ENCODE peak calls at places on chromosomes 2 and 18, in eight cellular contexts. L is progenitor cell of endocrine pancreas, G is endothelial cell, S is stomach, A is fibroblast of mammary gland, F is RWPE1, T is IMR-90, V is lower lobe of right lung. B is an unnamed sample.

GRCh38 chr2:44544991-44545390 is 183.2 kb downstream of the CAMKMT start:
- DNase-seq in L (no peak), G (no peak), S (no peak), A (no peak), F (no peak), T (no peak), V (no peak), B (no peak)

GRCh38 chr2:180394305-180394704 is 387.2 kb upstream of the CWC22 start:
- DNase-seq in L (no peak), G (no peak), S (no peak), A (peak; percentile 5), F (no peak), T (no peak), V (no peak), B (no peak)

GRCh38 chr18:23302852-23303527 is 150.1 kb upstream of the RIOK3 start:
- DNase-seq in L (no peak), G (peak; percentile 10), S (no peak), A (peak; percentile 86), F (no peak), T (peak; percentile 81), V (no peak), B (no peak)

GRCh38 chr18:27860011-27860410 is 316.9 kb downstream of the CDH2 start:
- DNase-seq in L (no peak), G (no peak), S (no peak), A (no peak), F (peak; percentile 27), T (no peak), V (no peak), B (no peak)

GRCh38 chr2:157443795-157444642 is at the start of gene CYTIP:
- DNase-seq in L (no peak), G (no peak), S (peak; percentile 57), A (no peak), F (no peak), T (no peak), V (peak; percentile 49), B (no peak)

GRCh38 chr18:43661570-43661969 is 384.3 kb upstream of the SYT4 start:
- DNase-seq in L (no peak), G (peak; percentile 24), S (no peak), A (peak; percentile 88), F (peak; percentile 0), T (peak; percentile 83), V (no peak), B (no peak)

GRCh38 chr2:144452169-144453038 is 67.5 kb downstream of the ZEB2 start:
- DNase-seq in L (no peak), G (peak; percentile 58), S (no peak), A (no peak), F (no peak), T (peak; percentile 49), V (no peak), B (no peak)

GRCh38 chr2:129301431-129301913 is 678.0 kb upstream of the RAB6C start:
- DNase-seq in L (no peak), G (no peak), S (no peak), A (no peak), F (no peak), T (no peak), V (no peak), B (no peak)

GRCh38 chr2:98086491-98087446 is at the start of gene VWA3B:
- DNase-seq in L (peak; percentile 67), G (peak; percentile 78), S (peak; percentile 91), A (peak; percentile 25), F (peak; percentile 91), T (no peak), V (peak; percentile 85), B (no peak)

GRCh38 chr2:31344447-31344846 is 70.1 kb downstream of the XDH start:
- DNase-seq in L (no peak), G (no peak), S (no peak), A (no peak), F (no peak), T (no peak), V (no peak), B (no peak)

GRCh38 chr2:285506-285905 is 2.4 kb downstream of the ALKAL2 start:
- DNase-seq in L (no peak), G (no peak), S (no peak), A (peak; percentile 74), F (no peak), T (peak; percentile 84), V (no peak), B (no peak)

GRCh38 chr2:212520340-212520739 is 18.3 kb downstream of the ERBB4 start:
- DNase-seq in L (no peak), G (no peak), S (no peak), A (peak; percentile 19), F (no peak), T (no peak), V (no peak), B (no peak)

GRCh38 chr2:18178736-18179349 is 300.4 kb downstream of the KCNS3 start:
- DNase-seq in L (no peak), G (peak; percentile 68), S (peak; percentile 37), A (peak; percentile 47), F (peak; percentile 41), T (peak; percentile 38), V (no peak), B (peak; percentile 11)

GRCh38 chr18:55833543-55833942 is 245.6 kb upstream of the TCF4 start:
- DNase-seq in L (no peak), G (no peak), S (no peak), A (peak; percentile 99), F (peak; percentile 77), T (peak; percentile 99), V (no peak), B (no peak)

GRCh38 chr2:16188256-16188890 is 248.0 kb downstream of the MYCN start:
- DNase-seq in L (no peak), G (no peak), S (no peak), A (no peak), F (no peak), T (no peak), V (no peak), B (no peak)

GRCh38 chr2:67346718-67347407 is 50.3 kb upstream of the ETAA1 start:
- DNase-seq in L (no peak), G (no peak), S (no peak), A (peak; percentile 34), F (peak; percentile 29), T (peak; percentile 76), V (no peak), B (no peak)

GRCh38 chr2:66872056-66872821 is 437.3 kb downstream of the MEIS1 start:
- DNase-seq in L (no peak), G (no peak), S (no peak), A (peak; percentile 65), F (no peak), T (peak; percentile 90), V (no peak), B (no peak)

GRCh38 chr2:187654535-187654934 is 100.3 kb upstream of the TFPI start:
- DNase-seq in L (no peak), G (no peak), S (peak; percentile 30), A (no peak), F (no peak), T (no peak), V (no peak), B (no peak)

GRCh38 chr2:187656123-187656522 is 101.9 kb upstream of the TFPI start:
- DNase-seq in L (no peak), G (no peak), S (no peak), A (no peak), F (no peak), T (no peak), V (no peak), B (no peak)

GRCh38 chr2:187655001-187655400 is 100.8 kb upstream of the TFPI start:
- DNase-seq in L (no peak), G (no peak), S (no peak), A (no peak), F (no peak), T (no peak), V (no peak), B (no peak)

DNA sequence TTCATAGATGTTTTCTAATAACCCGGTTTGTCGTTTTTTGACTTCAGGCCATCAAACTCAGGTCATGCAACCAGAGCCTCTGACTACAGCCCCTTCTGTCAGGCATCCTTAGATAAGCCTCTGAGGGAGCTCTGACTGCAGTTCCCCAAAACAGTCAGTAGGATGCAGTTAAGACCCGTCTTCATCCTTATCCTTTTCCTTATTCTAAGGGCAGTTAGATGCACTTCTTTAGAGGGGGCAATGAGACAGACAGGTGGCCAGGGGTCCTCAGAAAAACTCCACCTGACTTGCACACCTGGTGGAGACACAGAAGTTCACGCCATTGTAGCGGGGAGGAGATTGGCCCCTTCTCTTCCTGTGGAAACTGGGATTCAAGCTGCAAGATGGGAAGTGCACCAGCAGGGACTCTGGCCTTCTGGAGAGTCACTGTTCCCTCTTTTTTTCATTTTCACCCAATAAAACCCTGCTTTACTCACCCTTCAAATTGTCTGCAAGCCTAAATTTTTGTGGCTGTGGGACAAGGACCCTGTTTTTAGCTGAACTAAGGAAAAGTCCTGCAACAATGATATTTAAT is 104.8 kb upstream of the TFPI start:
- DNase-seq in L (no peak), G (peak; percentile 18), S (no peak), A (peak; percentile 41), F (peak; percentile 5), T (peak; percentile 45), V (no peak), B (no peak)
- TF ChIP-seq CTCF in L (peak; percentile 48), G (peak; percentile 42), S (no peak), A (peak; percentile 49), F (no peak), T (peak; percentile 46), V (peak; percentile 22), B (no peak)

GRCh38 chr2:38376683-38377500 is at the start of gene ATL2:
- DNase-seq in L (peak; percentile 80), G (peak; percentile 91), S (peak; percentile 97), A (peak; percentile 89), F (peak; percentile 62), T (peak; percentile 93), V (peak; percentile 98), B (peak; percentile 94)
- TF ChIP-seq CTCF in L (peak; percentile 66), G (peak; percentile 64), S (peak; percentile 11), A (no peak), F (peak; percentile 78), T (peak; percentile 67), V (peak; percentile 36), B (peak; percentile 43)

GRCh38 chr2:121043061-121043826 is 241.8 kb downstream of the TFCP2L1 start:
- DNase-seq in L (no peak), G (no peak), S (no peak), A (no peak), F (no peak), T (no peak), V (no peak), B (no peak)

GRCh38 chr2:121043827-121044222 is 241.2 kb downstream of the TFCP2L1 start:
- DNase-seq in L (no peak), G (no peak), S (no peak), A (no peak), F (no peak), T (no peak), V (no peak), B (no peak)

GRCh38 chr2:121045245-121045644 is 239.8 kb downstream of the TFCP2L1 start:
- DNase-seq in L (no peak), G (no peak), S (no peak), A (no peak), F (no peak), T (no peak), V (no peak), B (no peak)

GRCh38 chr2:121046335-121046734 is 238.7 kb downstream of the TFCP2L1 start:
- DNase-seq in L (no peak), G (no peak), S (no peak), A (no peak), F (no peak), T (no peak), V (no peak), B (no peak)

GRCh38 chr2:121044412-121044811 is 240.6 kb downstream of the TFCP2L1 start:
- DNase-seq in L (no peak), G (no peak), S (no peak), A (no peak), F (no peak), T (no peak), V (no peak), B (no peak)
- TF ChIP-seq CTCF in L (peak; percentile 27), G (no peak), S (no peak), A (peak; percentile 27), F (no peak), T (no peak), V (peak; percentile 22), B (no peak)

GRCh38 chr2:160292225-160292624 is 92.2 kb upstream of the ITGB6 start:
- DNase-seq in L (no peak), G (no peak), S (no peak), A (peak; percentile 55), F (no peak), T (peak; percentile 36), V (no peak), B (no peak)
- TF ChIP-seq CTCF in L (no peak), G (no peak), S (no peak), A (peak; percentile 28), F (no peak), T (no peak), V (no peak), B (no peak)

B was measured in CD8-positive, alpha-beta T cell.